ENCODE peak calls at places on chromosomes 12 and 14, in eight cellular contexts. Y is ascending aorta; P is left ventricle myocardium inferior; U is tibial nerve; W is CD8-positive, alpha-beta T cell; K is breast epithelium; N is sigmoid colon; J is cardiac muscle cell. Z is an unnamed sample.

GRCh38 chr14:58243790-58244555 is 670 bp upstream of the PSMA3 start:
- DNase-seq in Y (no peak), P (no peak), U (no peak), W (no peak), K (no peak), N (no peak), J (peak; percentile 4), Z (peak; percentile 39)

GRCh38 chr14:25231006-25231405 is 181.1 kb upstream of the STXBP6 start:
- DNase-seq in Y (no peak), P (no peak), U (no peak), W (no peak), K (no peak), N (no peak), J (no peak), Z (no peak)

GRCh38 chr12:74980510-74980909 is 229.1 kb downstream of the KCNC2 start:
- DNase-seq in Y (no peak), P (no peak), U (no peak), W (no peak), K (no peak), N (no peak), J (peak; percentile 10), Z (no peak)

GRCh38 chr12:131985145-131985875 is 35.6 kb downstream of the EP400 start:
- DNase-seq in Y (no peak), P (peak; percentile 24), U (no peak), W (no peak), K (no peak), N (no peak), J (no peak), Z (peak; percentile 41)

GRCh38 chr12:55996201-55996714 is 818 bp upstream of the SUOX start:
- DNase-seq in Y (peak; percentile 79), P (no peak), U (peak; percentile 26), W (peak; percentile 69), K (no peak), N (peak; percentile 79), J (peak; percentile 71), Z (peak; percentile 67)

GRCh38 chr14:89899917-89900680 is 54.4 kb downstream of the EFCAB11 start:
- DNase-seq in Y (no peak), P (no peak), U (no peak), W (no peak), K (no peak), N (no peak), J (peak; percentile 42), Z (no peak)

GRCh38 chr12:11040162-11040561 is 9.0 kb upstream of the TAS2R31 start:
- DNase-seq in Y (no peak), P (no peak), U (no peak), W (no peak), K (no peak), N (no peak), J (no peak), Z (no peak)

GRCh38 chr14:74616507-74616906 is 4.5 kb upstream of the LTBP2 start:
- DNase-seq in Y (peak; percentile 89), P (no peak), U (no peak), W (no peak), K (no peak), N (no peak), J (no peak), Z (no peak)

GRCh38 chr14:55130194-55130550 is 1.1 kb downstream of the LGALS3 start:
- DNase-seq in Y (no peak), P (no peak), U (no peak), W (no peak), K (no peak), N (no peak), J (no peak), Z (no peak)

GRCh38 chr12:86914716-86915115 is 658.5 kb upstream of the MGAT4C start:
- DNase-seq in Y (no peak), P (no peak), U (no peak), W (no peak), K (no peak), N (no peak), J (peak; percentile 45), Z (no peak)

GRCh38 chr12:95763809-95764253 is 26.7 kb downstream of the NTN4 start:
- DNase-seq in Y (peak; percentile 66), P (no peak), U (no peak), W (no peak), K (no peak), N (no peak), J (no peak), Z (no peak)

GRCh38 chr12:44331269-44331668 is 495.4 kb downstream of the TMEM117 start:
- DNase-seq in Y (no peak), P (no peak), U (no peak), W (no peak), K (no peak), N (no peak), J (no peak), Z (no peak)

GRCh38 chr12:92759634-92760268 is 57.0 kb downstream of the PLEKHG7 start:
- DNase-seq in Y (no peak), P (no peak), U (no peak), W (no peak), K (no peak), N (no peak), J (no peak), Z (no peak)

GRCh38 chr12:19683178-19683927 is 244.1 kb downstream of the AEBP2 start:
- DNase-seq in Y (no peak), P (no peak), U (no peak), W (no peak), K (no peak), N (no peak), J (no peak), Z (no peak)

GRCh38 chr12:5898874-5899273 is 46.2 kb downstream of the ANO2 start:
- DNase-seq in Y (no peak), P (no peak), U (no peak), W (no peak), K (no peak), N (no peak), J (no peak), Z (no peak)

GRCh38 chr12:40439771-40440492 is 215.1 kb downstream of the LRRK2 start:
- DNase-seq in Y (no peak), P (no peak), U (no peak), W (no peak), K (no peak), N (no peak), J (no peak), Z (no peak)

GRCh38 chr14:99576761-99577705 is 27.0 kb downstream of the CCDC85C start:
- DNase-seq in Y (no peak), P (no peak), U (no peak), W (no peak), K (no peak), N (no peak), J (no peak), Z (no peak)

DNA sequence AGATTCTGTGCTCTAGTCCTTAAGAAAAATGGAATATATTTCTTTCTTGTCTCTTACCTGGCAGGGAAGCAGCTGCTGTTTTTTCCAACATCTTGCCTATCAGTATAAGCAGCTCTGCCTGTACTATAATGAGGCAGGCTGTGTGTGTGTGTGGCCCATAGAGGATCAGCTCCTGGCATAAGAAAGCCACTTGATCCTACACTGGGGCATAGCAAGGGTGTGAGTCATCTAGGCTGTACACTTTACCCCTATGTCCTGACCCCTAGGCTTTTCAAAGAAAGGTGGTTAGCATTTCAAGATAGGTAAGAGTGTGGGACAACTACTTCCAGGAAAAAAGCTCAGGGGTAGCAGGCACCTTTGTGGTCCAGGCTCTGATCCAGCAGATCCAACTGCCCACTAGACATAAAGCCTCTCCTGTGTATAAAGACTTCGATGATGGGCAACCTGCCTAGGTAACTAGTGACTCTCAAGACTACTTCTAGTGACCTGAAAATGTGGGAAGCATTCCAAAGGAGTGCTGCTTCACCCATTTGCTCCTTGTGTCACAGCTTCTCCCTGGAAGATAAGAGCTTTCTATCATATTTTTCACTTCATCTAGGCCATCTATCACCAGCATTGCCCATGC is 4.9 kb upstream of the SENP1 start:
- DNase-seq in Y (no peak), P (no peak), U (no peak), W (no peak), K (no peak), N (no peak), J (no peak), Z (peak; percentile 60)
- TF ChIP-seq CTCF in Y (no peak), P (no peak), U (no peak), W (no peak), K (no peak), N (no peak), J (no peak), Z (no peak)

GRCh38 chr14:66959437-66960050 is 229.7 kb upstream of the GARIN2 start:
- DNase-seq in Y (no peak), P (no peak), U (no peak), W (no peak), K (no peak), N (no peak), J (no peak), Z (no peak)
- H3K36me3 ChIP-seq in Y (no peaks in the 10 kb centered on the region), P (peaks cover 38% of the 10 kb centered on the region), U (no peaks in the 10 kb centered on the region), W (no peaks in the 10 kb centered on the region), K (no peaks in the 10 kb centered on the region), N (peaks cover 3% of the 10 kb centered on the region), J (no peaks in the 10 kb centered on the region), Z (no peaks in the 10 kb centered on the region)

DNA sequence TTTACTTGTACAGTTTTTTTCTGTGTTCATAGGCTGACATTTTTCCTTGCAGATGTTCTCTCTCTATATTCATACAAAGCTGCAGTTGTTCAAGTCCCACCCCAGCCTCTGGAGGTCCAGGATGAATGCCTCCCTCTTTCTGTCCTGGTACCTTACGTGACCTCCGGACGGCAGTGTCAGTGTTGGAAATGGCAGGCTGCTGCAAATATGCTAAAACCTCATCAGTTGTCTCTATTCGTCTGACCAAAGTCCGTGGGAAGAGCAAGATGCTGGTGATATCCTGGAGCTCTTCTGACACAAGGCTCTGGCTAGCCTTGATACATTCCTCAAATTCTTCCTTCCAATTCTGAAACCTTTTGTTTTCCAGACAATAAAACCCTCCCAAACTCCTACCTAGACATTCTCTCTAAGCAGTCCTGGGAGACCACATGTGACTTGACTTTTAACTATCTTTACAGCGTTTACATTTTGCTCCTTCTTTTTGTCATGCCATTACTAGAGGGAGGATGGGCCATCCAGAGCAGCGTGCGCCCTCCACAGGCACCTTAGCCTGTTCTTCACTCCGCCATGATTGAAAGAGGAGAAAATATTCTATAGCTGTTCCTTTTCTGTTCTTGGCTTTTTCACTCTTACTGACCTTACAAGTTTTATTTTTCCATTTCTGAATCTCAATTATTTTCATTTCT is 143.6 kb downstream of the RGS6 start:
- DNase-seq in Y (no peak), P (no peak), U (no peak), W (no peak), K (no peak), N (no peak), J (no peak), Z (no peak)
- TF ChIP-seq CTCF in Y (no peak), P (no peak), U (no peak), W (no peak), K (no peak), N (no peak), J (no peak), Z (no peak)

DNA sequence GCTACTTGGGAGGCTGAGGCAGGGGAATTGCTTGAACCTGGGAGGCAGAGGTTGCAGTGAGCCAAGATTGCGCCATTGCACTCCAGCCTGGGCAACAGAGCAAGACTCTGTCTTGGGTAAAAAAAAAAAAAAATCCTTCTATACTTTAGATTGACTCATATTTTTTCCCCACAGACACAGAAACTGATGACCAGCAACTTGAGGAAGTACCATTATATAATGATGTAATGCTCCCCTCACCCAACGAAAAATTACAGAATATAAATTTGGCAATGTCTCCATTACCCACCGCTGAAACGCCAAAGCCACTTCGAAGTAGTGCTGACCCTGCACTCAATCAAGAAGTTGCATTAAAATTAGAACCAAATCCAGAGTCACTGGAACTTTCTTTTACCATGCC is 24.3 kb upstream of the SNAPC1 start:
- DNase-seq in Y (no peak), P (no peak), U (no peak), W (no peak), K (no peak), N (no peak), J (no peak), Z (no peak)
- H3K36me3 ChIP-seq in Y (peaks cover 60% of the 10 kb centered on the region), P (peaks cover 95% of the 10 kb centered on the region), U (peaks cover 6% of the 10 kb centered on the region), W (peaks cover 33% of the 10 kb centered on the region), K (peaks cover 14% of the 10 kb centered on the region), N (peaks cover 95% of the 10 kb centered on the region), J (peaks cover 84% of the 10 kb centered on the region), Z (peaks cover 19% of the 10 kb centered on the region)

Z was measured in lung.